ENCODE peak calls at places on chromosomes 3 and 15, in ten cellular contexts. F is kidney epithelial cell; G is hippocampal formation; Y is B cell; H is activated T-cell treated with anti-CD3 and anti-CD28 coated beads, Interleukin-2, amount 50 U/mL, for 4 hours; D is lung microvascular endothelial cell; Q is fibroblast of pulmonary artery; L is activated naive CD4-positive, alpha-beta T cell; M is AG08395; W is mesendoderm. I is an unnamed sample.

GRCh38 chr15:84638103-84638502 is 16.0 kb downstream of the WDR73 start:
- DNase-seq in L (no peak), H (no peak), G (no peak), M (no peak), D (no peak), F (no peak), Y (no peak), W (peak), Q (no peak), I (peak)

GRCh38 chr3:47455806-47456452 is 19.8 kb downstream of the SCAP start:
- DNase-seq in H (no peak), D (no peak), Q (peak), G (no peak), L (no peak), W (no peak), M (no peak), F (no peak), Y (no peak), I (peak)

GRCh38 chr3:169455472-169455871 is 208.0 kb downstream of the MECOM start:
- DNase-seq in Y (no peak), Q (no peak), G (no peak), D (no peak), F (no peak), M (no peak), H (no peak), W (no peak), L (no peak), I (no peak)

GRCh38 chr3:123067689-123068226 is 933 bp downstream of the PDIA5 start:
- DNase-seq in Y (no peak), Q (no peak), H (peak), D (no peak), G (no peak), F (no peak), L (no peak), W (peak), M (no peak), I (no peak)

GRCh38 chr3:48405343-48405881 is 24.5 kb downstream of the PLXNB1 start:
- DNase-seq in W (no peak), H (peak), Q (no peak), M (no peak), G (no peak), L (no peak), F (no peak), D (no peak), Y (no peak), I (no peak)

GRCh38 chr15:43930556-43930955 is 103.8 kb downstream of the WDR76 start:
- DNase-seq in Q (no peak), D (no peak), L (no peak), F (no peak), G (no peak), H (no peak), M (no peak), Y (no peak), W (no peak), I (no peak)

GRCh38 chr3:117587416-117587815 is 877.8 kb downstream of the TUSC7 start:
- DNase-seq in Y (no peak), W (peak), G (no peak), D (no peak), L (no peak), H (no peak), F (no peak), M (no peak), Q (no peak), I (no peak)

GRCh38 chr3:126461450-126462070 is 14.1 kb downstream of the ZXDC start:
- DNase-seq in H (no peak), Q (no peak), Y (no peak), W (no peak), D (no peak), G (no peak), L (no peak), M (no peak), F (no peak), I (no peak)

GRCh38 chr15:62895139-62895866 is 147.2 kb upstream of the TPM1 start:
- DNase-seq in F (peak), H (no peak), M (no peak), L (no peak), D (peak), Q (peak), W (no peak), G (no peak), Y (no peak), I (peak)